ENCODE peak calls at places on chromosomes 16 and 17, in seven cellular contexts. I is OCI-LY7; K is prostate gland; L is A549; D is endodermal cell; W is CD8-positive, alpha-beta T cell; E is heart right ventricle. F is an unnamed sample.

GRCh38 chr17:61361084-61361483 is 38.6 kb upstream of the TBX2 start:
- DNase-seq in W (no peak), K (no peak), E (no peak), I (no peak), D (no peak), L (no peak), F (peak)

GRCh38 chr16:69725480-69726312 is 664 bp downstream of the NQO1 start:
- DNase-seq in E (no peak), K (no peak), W (no peak), I (no peak), D (peak), L (no peak), F (no peak)

GRCh38 chr17:73748521-73748920 is 104.3 kb upstream of the SDK2 start:
- DNase-seq in I (no peak), W (no peak), L (no peak), E (no peak), K (no peak), D (no peak), F (no peak)

GRCh38 chr16:59192551-59193199 is 458.6 kb upstream of the GOT2 start:
- DNase-seq in E (peak), L (no peak), I (peak), K (no peak), D (peak), W (no peak), F (no peak)

GRCh38 chr17:28345420-28346198 is 10.0 kb downstream of the TNFAIP1 start:
- DNase-seq in I (no peak), W (no peak), E (peak), L (no peak), D (no peak), K (no peak), F (no peak)

GRCh38 chr17:73050797-73051196 is 41.7 kb downstream of the SLC39A11 start:
- DNase-seq in L (no peak), I (no peak), K (no peak), E (no peak), D (no peak), W (no peak), F (no peak)

GRCh38 chr17:45320349-45320930 is 3.6 kb upstream of the MAP3K14 start:
- DNase-seq in I (no peak), E (no peak), K (no peak), W (no peak), L (no peak), D (no peak), F (no peak)

GRCh38 chr17:27236710-27237315 is 57.1 kb upstream of the WSB1 start:
- DNase-seq in L (peak), E (peak), W (peak), D (peak), I (peak), K (peak), F (peak)

GRCh38 chr16:87874639-87875472 is 5.5 kb upstream of the SLC7A5 start:
- DNase-seq in D (peak), L (no peak), K (no peak), I (no peak), W (no peak), E (no peak), F (no peak)

GRCh38 chr17:57911834-57912673 is 43.2 kb downstream of the CUEDC1 start:
- DNase-seq in K (peak), D (peak), W (no peak), L (no peak), I (no peak), E (peak), F (no peak)

GRCh38 chr17:1111599-1112443 is 68.0 kb downstream of the ABR start:
- DNase-seq in L (peak), W (no peak), K (no peak), E (peak), D (no peak), I (no peak), F (no peak)

GRCh38 chr16:778909-779527 is 9.2 kb downstream of the RPUSD1 start:
- DNase-seq in E (no peak), I (no peak), D (no peak), W (no peak), K (no peak), L (no peak), F (no peak)

GRCh38 chr16:88026964-88027938 is 76.0 kb downstream of the BANP start:
- DNase-seq in L (no peak), W (no peak), K (no peak), E (no peak), D (no peak), I (no peak), F (no peak)

GRCh38 chr16:64380751-64381150 is 741.1 kb downstream of the CDH11 start:
- DNase-seq in E (no peak), D (no peak), W (no peak), K (no peak), L (no peak), I (no peak), F (no peak)

GRCh38 chr16:20326336-20326735 is 977 bp downstream of the GP2 start:
- DNase-seq in E (no peak), K (no peak), W (no peak), I (no peak), D (peak), L (no peak), F (no peak)

GRCh38 chr17:18158022-18158600 is 25.5 kb upstream of the ALKBH5 start:
- DNase-seq in L (peak), E (peak), W (peak), K (peak), I (peak), D (peak), F (peak)

GRCh38 chr16:77330332-77331043 is 104.3 kb downstream of the ADAMTS18 start:
- DNase-seq in D (peak), L (no peak), I (no peak), K (no peak), E (no peak), W (no peak), F (no peak)

GRCh38 chr16:57824880-57825279 is 22.6 kb upstream of the KIFC3 start:
- DNase-seq in W (no peak), K (no peak), I (no peak), E (no peak), L (no peak), D (peak), F (no peak)

GRCh38 chr16:67277999-67278772 is 1.1 kb upstream of the PLEKHG4 start:
- DNase-seq in K (no peak), L (peak), I (no peak), D (no peak), E (no peak), W (no peak), F (peak)

GRCh38 chr16:89358030-89359005 is 132.0 kb downstream of the ANKRD11 start:
- DNase-seq in W (peak), D (no peak), I (no peak), K (no peak), E (no peak), L (no peak), F (no peak)

GRCh38 chr17:42980766-42981397 is 517 bp downstream of the RUNDC1 start:
- DNase-seq in L (peak), W (peak), K (peak), E (peak), I (peak), D (peak), F (peak)

GRCh38 chr16:23403547-23403946 is 49.4 kb downstream of the COG7 start:
- DNase-seq in E (no peak), D (no peak), K (no peak), L (no peak), I (no peak), W (no peak), F (no peak)

GRCh38 chr16:48365030-48365600 is 20.1 kb downstream of the SIAH1 start:
- DNase-seq in W (no peak), E (no peak), I (no peak), L (no peak), D (no peak), K (peak), F (no peak)

GRCh38 chr17:9330140-9330902 is 245.3 kb downstream of the STX8 start:
- DNase-seq in L (no peak), E (no peak), D (peak), W (no peak), K (no peak), I (no peak), F (no peak)

GRCh38 chr16:23384878-23385277 is 68.1 kb downstream of the COG7 start:
- DNase-seq in L (no peak), W (no peak), I (no peak), D (no peak), K (peak), E (no peak), F (no peak)

GRCh38 chr16:76926042-76926441 is 264.9 kb upstream of the MON1B start:
- DNase-seq in D (no peak), W (no peak), I (no peak), L (no peak), K (no peak), E (no peak), F (no peak)

GRCh38 chr17:9987779-9988585 is 82.9 kb upstream of the RCVRN start:
- DNase-seq in E (peak), I (peak), W (peak), L (peak), D (peak), K (no peak), F (peak)

GRCh38 chr16:8183186-8184099 is 406.9 kb downstream of the TMEM114 start:
- DNase-seq in E (no peak), D (no peak), W (no peak), I (no peak), K (no peak), L (no peak), F (no peak)

GRCh38 chr17:72305472-72305871 is 184.7 kb downstream of the SOX9 start:
- DNase-seq in L (no peak), D (no peak), I (no peak), E (no peak), W (no peak), K (no peak), F (no peak)

GRCh38 chr17:61372436-61372835 is 27.2 kb upstream of the TBX2 start:
- DNase-seq in E (no peak), K (no peak), I (no peak), L (no peak), W (no peak), D (peak), F (no peak)

GRCh38 chr17:63082952-63083351 is 116.9 kb downstream of the TANC2 start:
- DNase-seq in W (no peak), E (no peak), D (no peak), I (no peak), L (no peak), K (no peak), F (no peak)

GRCh38 chr17:82596837-82597672 is 51.2 kb downstream of the WDR45B start:
- DNase-seq in I (no peak), L (no peak), E (no peak), D (no peak), W (no peak), K (no peak), F (no peak)

GRCh38 chr17:55212880-55213279 is 51.9 kb upstream of the HLF start:
- DNase-seq in L (no peak), W (no peak), K (no peak), D (no peak), I (no peak), E (no peak), F (no peak)

GRCh38 chr16:51556694-51557327 is 405.7 kb upstream of the SALL1 start:
- DNase-seq in W (no peak), K (no peak), D (no peak), I (no peak), L (peak), E (no peak), F (peak)

GRCh38 chr17:42275527-42276358 is 448 bp downstream of the STAT5B start:
- DNase-seq in D (peak), I (peak), W (no peak), K (no peak), L (no peak), E (no peak), F (no peak)

GRCh38 chr16:50279142-50279865 is 13.0 kb downstream of the ADCY7 start:
- DNase-seq in D (no peak), K (no peak), I (no peak), L (no peak), W (no peak), E (peak), F (no peak)

GRCh38 chr16:28537076-28537475 is 1.7 kb downstream of the NUPR1 start:
- DNase-seq in E (no peak), L (no peak), I (no peak), W (no peak), D (no peak), K (peak), F (peak)

GRCh38 chr16:69406780-69407331 is 17.6 kb upstream of the CYB5B start:
- DNase-seq in E (no peak), D (no peak), W (no peak), K (no peak), I (peak), L (peak), F (no peak)

GRCh38 chr16:71441348-71441781 is 489 bp downstream of the TLE7 start:
- DNase-seq in I (no peak), D (peak), L (no peak), W (no peak), K (no peak), E (no peak), F (no peak)
- TF ChIP-seq CTCF in I (no peak), D (peak), L (no peak), W (peak), K (peak), E (peak), F (no peak)

GRCh38 chr17:67293251-67294203 is 48.5 kb upstream of the HELZ start:
- DNase-seq in D (peak), L (peak), E (peak), I (peak), W (peak), K (peak), F (peak)
- H3K27ac ChIP-seq in D (no peak), L (no peak), E (no peak), I (no peak), W (no peak), K (no peak), F (peak)

GRCh38 chr16:12124742-12125141 is 148.2 kb downstream of the SNX29 start:
- DNase-seq in L (no peak), E (no peak), K (no peak), D (no peak), I (peak), W (no peak), F (no peak)
- TF ChIP-seq CTCF in L (no peak), E (no peak), K (no peak), D (no peak), I (no peak), W (no peak), F (no peak)

GRCh38 chr16:24988593-24989338 is 26.4 kb downstream of the ARHGAP17 start:
- DNase-seq in E (peak), W (no peak), D (no peak), I (peak), K (peak), L (peak), F (no peak)
- H3K27ac ChIP-seq in E (peak), W (no peak), D (no peak), I (no peak), K (peak), L (peak), F (peak)

GRCh38 chr16:5042574-5043171 is 8.9 kb upstream of the NAGPA start:
- DNase-seq in L (no peak), W (no peak), E (no peak), K (no peak), D (peak), I (no peak), F (no peak)
- TF ChIP-seq CTCF in L (no peak), W (no peak), E (no peak), K (no peak), D (peak), I (no peak), F (no peak)

DNA sequence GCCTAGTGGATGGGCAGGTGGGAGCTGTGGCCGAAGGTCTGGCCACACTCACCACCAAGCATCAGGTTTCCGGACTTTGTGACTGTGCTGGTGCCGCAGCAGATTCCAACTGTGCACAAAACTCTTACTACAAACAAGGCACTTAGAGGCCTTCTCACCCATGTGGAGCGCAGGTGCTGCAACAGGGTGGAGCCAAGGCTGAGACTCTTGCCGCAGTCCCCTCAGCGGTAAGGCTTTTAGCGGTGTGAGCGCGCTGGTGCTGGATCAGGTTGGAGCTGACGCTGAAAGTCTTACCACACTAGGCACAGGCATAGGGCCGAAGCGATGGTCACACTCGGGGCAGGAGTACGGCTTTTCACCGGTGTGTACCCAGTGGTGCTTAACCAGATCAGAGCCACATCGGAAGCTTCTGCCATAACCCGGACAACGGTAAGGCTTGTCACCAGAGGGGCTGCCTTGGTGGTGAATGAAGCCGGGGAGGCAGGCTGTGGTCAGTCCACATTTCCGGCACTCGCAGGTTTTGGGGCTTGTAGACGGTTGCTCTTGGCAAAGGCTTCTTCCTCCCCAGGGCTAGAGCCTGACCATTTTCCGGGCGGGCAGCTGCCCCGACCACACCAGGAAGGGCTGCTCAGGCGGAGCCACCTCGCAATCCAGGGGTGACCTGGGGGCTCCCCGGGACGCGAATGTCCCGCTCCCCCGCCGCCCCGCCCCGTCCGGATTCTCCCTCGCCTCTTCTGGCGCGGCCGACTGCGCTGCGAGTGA is 1.0 kb upstream of the ARMC5 start:
- DNase-seq in L (peak), D (peak), I (peak), E (peak), W (peak), K (no peak), F (peak)
- H3K27ac ChIP-seq in L (peak), D (peak), I (peak), E (peak), W (peak), K (peak), F (peak)

DNA sequence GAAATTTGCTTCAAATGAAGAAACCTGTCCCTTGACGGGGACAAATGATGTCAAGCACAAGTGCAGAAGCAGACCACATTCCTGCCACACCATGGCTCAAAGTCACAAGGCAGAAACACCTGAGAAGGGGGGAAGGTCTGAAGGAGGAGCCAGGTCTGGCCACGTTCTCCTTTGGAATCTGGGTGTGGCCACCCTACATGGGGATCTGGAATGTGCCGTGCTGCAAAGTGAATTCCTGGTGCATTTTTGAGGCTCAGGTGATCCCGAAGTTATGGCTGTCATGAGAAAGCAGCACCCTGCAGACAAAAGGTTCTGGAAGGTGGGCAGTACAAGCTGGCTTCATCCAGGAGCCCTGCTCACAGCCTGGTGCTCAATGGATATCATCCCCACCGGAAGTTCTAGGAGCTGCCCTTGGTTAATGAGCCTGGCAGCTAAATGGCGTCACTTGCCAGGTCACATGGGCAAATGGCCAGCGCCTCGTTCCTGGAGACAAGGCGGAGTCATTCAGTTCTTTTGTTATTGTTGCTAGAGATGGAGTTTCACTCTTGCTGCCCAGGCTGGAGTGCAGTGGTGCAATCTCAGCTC is 20.1 kb upstream of the ADCY9 start:
- DNase-seq in I (no peak), D (peak), E (no peak), L (no peak), W (no peak), K (peak), F (peak)
- TF ChIP-seq CTCF in I (no peak), D (peak), E (no peak), L (no peak), W (no peak), K (peak), F (no peak)